ENCODE peak calls at places on chromosomes 6 and 20, in four cellular contexts. One of them, this sample, is unnamed. For H3K27me3 and H3K4me1, the result is how much of the 10 kb centered on the place peaks cover.

GRCh38 chr6:3455490-3456394 is 1.1 kb downstream of the SLC22A23 start:
- DNase-seq in body of pancreas: peak
- DNase-seq in sigmoid colon: peak
- DNase-seq in adrenal gland: peak
- DNase-seq in this sample: peak

GRCh38 chr6:5730586-5731263 is 276.0 kb downstream of the NRN1 start:
- DNase-seq in body of pancreas: no peak
- DNase-seq in sigmoid colon: no peak
- DNase-seq in adrenal gland: peak
- DNase-seq in this sample: no peak

GRCh38 chr6:110039364-110039995 is 61.4 kb downstream of the GPR6 start:
- DNase-seq in body of pancreas: peak
- DNase-seq in adrenal gland: peak
- DNase-seq in sigmoid colon: peak
- DNase-seq in this sample: peak

GRCh38 chr6:71531006-71531405 is 242.4 kb downstream of the OGFRL1 start:
- DNase-seq in body of pancreas: no peak
- DNase-seq in sigmoid colon: no peak
- DNase-seq in adrenal gland: no peak
- DNase-seq in this sample: no peak

GRCh38 chr20:32017711-32018251 is 7.5 kb downstream of the CCM2L start:
- DNase-seq in body of pancreas: peak
- DNase-seq in sigmoid colon: no peak
- DNase-seq in adrenal gland: no peak
- DNase-seq in this sample: peak

GRCh38 chr6:138115877-138116660 is 8.8 kb upstream of the PERP start:
- DNase-seq in adrenal gland: peak
- DNase-seq in body of pancreas: peak
- DNase-seq in sigmoid colon: peak
- DNase-seq in this sample: peak

GRCh38 chr20:39282619-39283092 is 320.5 kb downstream of the DHX35 start:
- DNase-seq in body of pancreas: peak
- DNase-seq in sigmoid colon: peak
- DNase-seq in adrenal gland: no peak
- DNase-seq in this sample: no peak

GRCh38 chr20:57341657-57342056 is 9.4 kb upstream of the RAE1 start:
- DNase-seq in sigmoid colon: no peak
- DNase-seq in adrenal gland: no peak
- DNase-seq in body of pancreas: no peak
- DNase-seq in this sample: no peak

GRCh38 chr20:5177071-5177470 is 50.3 kb downstream of the CDS2 start:
- DNase-seq in adrenal gland: no peak
- DNase-seq in body of pancreas: no peak
- DNase-seq in sigmoid colon: no peak
- DNase-seq in this sample: no peak

GRCh38 chr20:35200255-35200654 is 26.2 kb upstream of the MMP24 start:
- DNase-seq in sigmoid colon: no peak
- DNase-seq in body of pancreas: no peak
- DNase-seq in adrenal gland: no peak
- DNase-seq in this sample: no peak

GRCh38 chr6:163319609-163320366 is 94.7 kb upstream of the QKI start:
- DNase-seq in adrenal gland: no peak
- DNase-seq in sigmoid colon: no peak
- DNase-seq in body of pancreas: no peak
- DNase-seq in this sample: no peak

GRCh38 chr6:157989541-157990289 is 8.1 kb downstream of the SYNJ2 start:
- DNase-seq in sigmoid colon: peak
- DNase-seq in adrenal gland: peak
- DNase-seq in body of pancreas: peak
- DNase-seq in this sample: peak

GRCh38 chr6:4164043-4164442 is 28.7 kb upstream of the ECI2 start:
- DNase-seq in sigmoid colon: no peak
- DNase-seq in adrenal gland: no peak
- DNase-seq in body of pancreas: no peak
- DNase-seq in this sample: no peak

GRCh38 chr6:148311849-148312669 is 30.6 kb upstream of the SASH1 start:
- DNase-seq in body of pancreas: no peak
- DNase-seq in adrenal gland: no peak
- DNase-seq in sigmoid colon: no peak
- DNase-seq in this sample: no peak

GRCh38 chr6:170045563-170045960 is 245.3 kb downstream of the DLL1 start:
- DNase-seq in body of pancreas: no peak
- DNase-seq in sigmoid colon: peak
- DNase-seq in adrenal gland: no peak
- DNase-seq in this sample: no peak

GRCh38 chr6:158789115-158789917 is 29.9 kb downstream of the EZR start:
- DNase-seq in adrenal gland: no peak
- DNase-seq in body of pancreas: no peak
- DNase-seq in sigmoid colon: no peak
- DNase-seq in this sample: peak

GRCh38 chr6:170128811-170129681 is 161.8 kb downstream of the DLL1 start:
- DNase-seq in sigmoid colon: peak
- DNase-seq in adrenal gland: peak
- DNase-seq in body of pancreas: peak
- DNase-seq in this sample: no peak

GRCh38 chr6:170444811-170445211 is 108.3 kb downstream of the PSMB1 start:
- DNase-seq in sigmoid colon: no peak
- DNase-seq in adrenal gland: no peak
- DNase-seq in body of pancreas: no peak
- DNase-seq in this sample: no peak

GRCh38 chr6:30331981-30332380 is 5.3 kb downstream of the TRIM39 start:
- DNase-seq in body of pancreas: no peak
- DNase-seq in sigmoid colon: no peak
- DNase-seq in adrenal gland: no peak
- DNase-seq in this sample: no peak

GRCh38 chr6:112396221-112396620 is 49.1 kb downstream of the RFPL4B start:
- DNase-seq in body of pancreas: no peak
- DNase-seq in adrenal gland: no peak
- DNase-seq in sigmoid colon: no peak
- DNase-seq in this sample: no peak

GRCh38 chr6:106688177-106688951 is 59.0 kb downstream of the QRSL1 start:
- DNase-seq in sigmoid colon: no peak
- DNase-seq in adrenal gland: no peak
- DNase-seq in body of pancreas: peak
- DNase-seq in this sample: peak

GRCh38 chr6:145736854-145737181 is 1.5 kb upstream of the EPM2A start:
- DNase-seq in adrenal gland: no peak
- DNase-seq in body of pancreas: peak
- DNase-seq in sigmoid colon: no peak
- DNase-seq in this sample: peak

GRCh38 chr6:75207211-75207984 is 1.5 kb upstream of the COL12A1 start:
- DNase-seq in body of pancreas: no peak
- DNase-seq in sigmoid colon: peak
- DNase-seq in adrenal gland: no peak
- DNase-seq in this sample: no peak

GRCh38 chr6:65071480-65071879 is 635.5 kb downstream of the EYS start:
- DNase-seq in sigmoid colon: no peak
- DNase-seq in adrenal gland: no peak
- DNase-seq in body of pancreas: no peak
- DNase-seq in this sample: no peak

GRCh38 chr6:36204068-36204753 is 7.7 kb downstream of the BRPF3 start:
- DNase-seq in sigmoid colon: no peak
- DNase-seq in body of pancreas: peak
- DNase-seq in adrenal gland: no peak
- DNase-seq in this sample: peak

GRCh38 chr6:136113736-136114173 is 136.4 kb downstream of the MTFR2 start:
- DNase-seq in body of pancreas: peak
- DNase-seq in sigmoid colon: peak
- DNase-seq in adrenal gland: peak
- DNase-seq in this sample: peak
- H3K4me3 ChIP-seq in body of pancreas: no peak
- H3K4me3 ChIP-seq in sigmoid colon: no peak
- H3K4me3 ChIP-seq in adrenal gland: no peak
- H3K4me3 ChIP-seq in this sample: no peak

GRCh38 chr20:62451156-62451767 is 23.9 kb upstream of the RBBP8NL start:
- DNase-seq in sigmoid colon: no peak
- DNase-seq in adrenal gland: no peak
- DNase-seq in body of pancreas: no peak
- DNase-seq in this sample: no peak
- H3K27me3 ChIP-seq in sigmoid colon: under half
- H3K27me3 ChIP-seq in adrenal gland: under half
- H3K27me3 ChIP-seq in body of pancreas: under half
- H3K27me3 ChIP-seq in this sample: under half

GRCh38 chr6:44955145-44955544 is 373.0 kb upstream of the RUNX2 start:
- DNase-seq in body of pancreas: no peak
- DNase-seq in sigmoid colon: no peak
- DNase-seq in adrenal gland: no peak
- DNase-seq in this sample: no peak

GRCh38 chr6:44951253-44951656 is 376.9 kb upstream of the RUNX2 start:
- DNase-seq in body of pancreas: no peak
- DNase-seq in sigmoid colon: no peak
- DNase-seq in adrenal gland: no peak
- DNase-seq in this sample: no peak

GRCh38 chr6:44954281-44954680 is 373.8 kb upstream of the RUNX2 start:
- DNase-seq in body of pancreas: no peak
- DNase-seq in adrenal gland: no peak
- DNase-seq in sigmoid colon: no peak
- DNase-seq in this sample: no peak

GRCh38 chr6:44949595-44950201 is 378.4 kb upstream of the RUNX2 start:
- DNase-seq in adrenal gland: no peak
- DNase-seq in sigmoid colon: no peak
- DNase-seq in body of pancreas: no peak
- DNase-seq in this sample: no peak
- H3K4me1 ChIP-seq in adrenal gland: under half
- H3K4me1 ChIP-seq in sigmoid colon: under half
- H3K4me1 ChIP-seq in body of pancreas: under half
- H3K4me1 ChIP-seq in this sample: under half

DNA sequence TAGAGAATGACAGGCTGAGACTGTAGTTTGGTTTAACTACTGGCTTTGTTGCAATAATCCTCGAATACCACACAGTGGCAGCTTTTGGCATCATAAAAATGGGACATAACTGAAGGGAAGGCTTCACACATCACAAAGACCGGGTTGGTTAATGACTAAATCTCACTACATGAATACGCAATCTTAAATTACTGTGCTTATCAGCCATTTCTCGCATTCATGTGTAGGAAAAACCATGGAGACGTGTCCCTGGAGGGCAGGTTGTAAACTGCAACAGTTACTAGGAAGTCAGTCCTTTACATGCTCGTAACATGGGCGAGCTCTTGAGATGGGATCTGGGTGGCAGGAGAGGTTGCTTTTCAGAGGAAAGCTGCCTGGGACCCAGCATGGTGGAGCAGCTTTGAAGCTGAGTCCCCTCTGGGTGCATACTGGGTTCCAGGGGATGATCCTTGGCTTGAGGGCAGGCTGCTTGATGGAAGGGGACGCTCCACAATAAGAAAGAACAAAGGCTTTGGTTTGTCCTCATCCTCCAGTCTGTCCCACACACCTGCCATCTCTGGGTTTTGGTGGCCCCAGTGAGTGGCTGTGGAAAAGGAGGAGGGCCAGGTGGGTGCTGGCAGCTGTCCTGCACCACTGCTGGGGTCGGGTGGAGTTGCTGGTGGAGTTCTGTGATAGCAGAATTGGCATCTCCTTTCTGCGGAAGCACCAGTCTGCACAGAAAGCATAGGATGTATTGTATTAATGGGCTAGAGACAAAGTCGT is 2.1 kb downstream of the RPS21 start:
- DNase-seq in sigmoid colon: no peak
- DNase-seq in body of pancreas: no peak
- DNase-seq in adrenal gland: no peak
- DNase-seq in this sample: no peak
- H3K4me3 ChIP-seq in sigmoid colon: no peak
- H3K4me3 ChIP-seq in body of pancreas: no peak
- H3K4me3 ChIP-seq in adrenal gland: no peak
- H3K4me3 ChIP-seq in this sample: no peak

DNA sequence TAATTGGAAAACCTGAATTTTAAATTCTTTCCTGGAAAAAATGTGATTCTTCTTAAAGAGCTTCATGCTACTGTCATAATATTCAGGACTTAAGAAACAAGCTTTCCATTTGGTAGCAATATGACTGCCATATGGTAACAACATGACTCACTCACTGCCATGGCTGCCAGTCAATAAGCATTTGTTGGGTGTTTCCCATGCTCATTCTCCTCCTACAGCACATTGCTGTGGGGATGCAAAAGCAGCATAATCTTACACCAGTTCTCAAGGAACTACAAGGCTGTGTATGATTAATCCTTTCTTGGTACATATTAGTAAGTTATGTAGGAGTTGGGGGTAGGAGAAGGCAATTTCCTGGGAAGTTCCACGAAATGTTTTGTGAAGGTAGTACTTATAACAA is 76.8 kb downstream of the CEP162 start:
- DNase-seq in body of pancreas: no peak
- DNase-seq in adrenal gland: no peak
- DNase-seq in sigmoid colon: no peak
- DNase-seq in this sample: no peak
- H3K27me3 ChIP-seq in body of pancreas: under half
- H3K27me3 ChIP-seq in adrenal gland: under half
- H3K27me3 ChIP-seq in sigmoid colon: under half
- H3K27me3 ChIP-seq in this sample: under half

DNA sequence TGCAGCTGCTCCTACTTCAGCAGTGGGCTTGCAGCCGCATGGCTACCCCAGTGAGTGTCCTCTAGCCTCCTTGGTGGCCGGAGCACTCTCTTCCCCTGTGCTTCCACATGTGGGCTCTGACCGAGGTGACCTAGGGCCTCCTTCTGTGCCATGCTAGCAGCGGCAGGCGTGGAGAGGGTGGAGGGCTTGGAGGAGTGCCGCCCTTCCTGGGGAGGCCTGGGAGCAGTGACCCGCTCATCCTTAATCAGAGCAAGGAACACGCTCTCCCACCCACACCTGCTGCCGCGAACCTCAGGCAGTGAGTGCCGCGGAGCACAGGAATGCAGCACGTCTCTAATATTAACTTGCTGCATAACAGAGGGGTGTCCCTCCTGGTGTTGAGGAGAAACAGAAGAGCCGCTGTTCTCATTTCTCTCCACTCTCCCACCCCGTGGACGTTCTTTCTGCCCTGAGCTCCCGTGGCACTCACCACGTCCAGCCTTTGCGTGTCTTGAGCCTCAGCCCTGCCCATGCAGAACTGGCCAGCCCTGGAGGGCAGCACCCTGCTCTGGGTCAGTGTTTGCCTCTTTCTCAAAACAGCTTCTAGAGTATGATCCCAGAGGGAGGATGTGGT is 31.9 kb downstream of the DUSP22 start:
- DNase-seq in adrenal gland: no peak
- DNase-seq in sigmoid colon: peak
- DNase-seq in body of pancreas: no peak
- DNase-seq in this sample: no peak
- H3K4me1 ChIP-seq in adrenal gland: under half
- H3K4me1 ChIP-seq in sigmoid colon: under half
- H3K4me1 ChIP-seq in body of pancreas: under half
- H3K4me1 ChIP-seq in this sample: under half

GRCh38 chr20:45612314-45612713 is 17.2 kb upstream of the WFDC10A start:
- DNase-seq in adrenal gland: no peak
- DNase-seq in sigmoid colon: no peak
- DNase-seq in body of pancreas: no peak
- DNase-seq in this sample: no peak

DNA sequence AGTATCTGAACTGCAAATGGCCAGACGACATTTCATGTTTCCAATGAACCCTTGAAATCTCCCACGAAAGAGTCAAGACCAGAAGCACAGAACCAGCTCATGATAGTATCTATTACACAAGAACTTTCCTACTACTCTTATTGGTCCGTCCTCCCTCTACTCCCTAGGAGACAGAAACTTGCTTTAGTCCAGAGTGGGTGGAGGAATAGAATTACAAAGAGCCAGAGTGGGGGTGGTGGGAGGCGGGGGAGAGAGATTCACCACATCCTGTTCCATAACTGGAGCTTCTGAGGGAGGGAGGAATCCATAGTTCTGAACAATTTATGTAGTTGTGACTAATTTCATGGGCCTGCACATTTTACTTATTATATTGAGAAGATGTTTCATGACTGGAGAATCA is 18.5 kb upstream of the WFDC10A start:
- DNase-seq in adrenal gland: no peak
- DNase-seq in sigmoid colon: no peak
- DNase-seq in body of pancreas: no peak
- DNase-seq in this sample: no peak
- H3K4me3 ChIP-seq in adrenal gland: no peak
- H3K4me3 ChIP-seq in sigmoid colon: no peak
- H3K4me3 ChIP-seq in body of pancreas: no peak
- H3K4me3 ChIP-seq in this sample: no peak